ENCODE peak calls at places on chromosome X, in four cellular contexts. One of them, this sample, is unnamed.

GRCh38 chrX:57817302-57817701 is 93.0 kb downstream of the ZXDA start:
- DNase-seq in endothelial cell: no peak
- DNase-seq in stimulated activated CD8-positive, alpha-beta memory T cell treated with anti-CD3 and anti-CD28 coated beads, Interleukin-7, amount 100 ng/mL, for 24 hours: no peak
- DNase-seq in stimulated activated CD4-positive, alpha-beta T cell treated with anti-CD3 and anti-CD28 coated beads, Interleukin-2, amount 100 ng/mL, for 48 hours: no peak
- DNase-seq in this sample: no peak

GRCh38 chrX:47776301-47776700 is 60.4 kb upstream of the ZNF81 start:
- DNase-seq in endothelial cell: no peak
- DNase-seq in stimulated activated CD8-positive, alpha-beta memory T cell treated with anti-CD3 and anti-CD28 coated beads, Interleukin-7, amount 100 ng/mL, for 24 hours: no peak
- DNase-seq in stimulated activated CD4-positive, alpha-beta T cell treated with anti-CD3 and anti-CD28 coated beads, Interleukin-2, amount 100 ng/mL, for 48 hours: no peak
- DNase-seq in this sample: no peak

GRCh38 chrX:139058831-139059495 is 347.4 kb upstream of the FGF13 start:
- DNase-seq in endothelial cell: no peak
- DNase-seq in stimulated activated CD8-positive, alpha-beta memory T cell treated with anti-CD3 and anti-CD28 coated beads, Interleukin-7, amount 100 ng/mL, for 24 hours: no peak
- DNase-seq in stimulated activated CD4-positive, alpha-beta T cell treated with anti-CD3 and anti-CD28 coated beads, Interleukin-2, amount 100 ng/mL, for 48 hours: no peak
- DNase-seq in this sample: no peak

GRCh38 chrX:136067946-136068345 is 79.4 kb upstream of the FHL1 start:
- DNase-seq in endothelial cell: no peak
- DNase-seq in stimulated activated CD8-positive, alpha-beta memory T cell treated with anti-CD3 and anti-CD28 coated beads, Interleukin-7, amount 100 ng/mL, for 24 hours: no peak
- DNase-seq in stimulated activated CD4-positive, alpha-beta T cell treated with anti-CD3 and anti-CD28 coated beads, Interleukin-2, amount 100 ng/mL, for 48 hours: no peak
- DNase-seq in this sample: no peak

GRCh38 chrX:106894978-106895452 is 8.1 kb downstream of the RIPPLY1 start:
- DNase-seq in endothelial cell: no peak
- DNase-seq in stimulated activated CD8-positive, alpha-beta memory T cell treated with anti-CD3 and anti-CD28 coated beads, Interleukin-7, amount 100 ng/mL, for 24 hours: no peak
- DNase-seq in stimulated activated CD4-positive, alpha-beta T cell treated with anti-CD3 and anti-CD28 coated beads, Interleukin-2, amount 100 ng/mL, for 48 hours: no peak
- DNase-seq in this sample: no peak

GRCh38 chrX:45788941-45789348 is 588.3 kb upstream of the DIPK2B start:
- DNase-seq in endothelial cell: no peak
- DNase-seq in stimulated activated CD8-positive, alpha-beta memory T cell treated with anti-CD3 and anti-CD28 coated beads, Interleukin-7, amount 100 ng/mL, for 24 hours: no peak
- DNase-seq in stimulated activated CD4-positive, alpha-beta T cell treated with anti-CD3 and anti-CD28 coated beads, Interleukin-2, amount 100 ng/mL, for 48 hours: no peak
- DNase-seq in this sample: no peak

GRCh38 chrX:13752646-13753045 is 18.1 kb downstream of the OFD1 start:
- DNase-seq in endothelial cell: no peak
- DNase-seq in stimulated activated CD8-positive, alpha-beta memory T cell treated with anti-CD3 and anti-CD28 coated beads, Interleukin-7, amount 100 ng/mL, for 24 hours: no peak
- DNase-seq in stimulated activated CD4-positive, alpha-beta T cell treated with anti-CD3 and anti-CD28 coated beads, Interleukin-2, amount 100 ng/mL, for 48 hours: no peak
- DNase-seq in this sample: no peak

GRCh38 chrX:23779025-23779424 is 3.9 kb upstream of the SAT1 start:
- DNase-seq in endothelial cell: no peak
- DNase-seq in stimulated activated CD8-positive, alpha-beta memory T cell treated with anti-CD3 and anti-CD28 coated beads, Interleukin-7, amount 100 ng/mL, for 24 hours: no peak
- DNase-seq in stimulated activated CD4-positive, alpha-beta T cell treated with anti-CD3 and anti-CD28 coated beads, Interleukin-2, amount 100 ng/mL, for 48 hours: no peak
- DNase-seq in this sample: no peak

GRCh38 chrX:96563663-96564062 is 121.0 kb upstream of the DIAPH2 start:
- DNase-seq in endothelial cell: no peak
- DNase-seq in stimulated activated CD8-positive, alpha-beta memory T cell treated with anti-CD3 and anti-CD28 coated beads, Interleukin-7, amount 100 ng/mL, for 24 hours: no peak
- DNase-seq in stimulated activated CD4-positive, alpha-beta T cell treated with anti-CD3 and anti-CD28 coated beads, Interleukin-2, amount 100 ng/mL, for 48 hours: no peak
- DNase-seq in this sample: no peak

GRCh38 chrX:97743014-97743413 is 859.3 kb downstream of the RPA4 start:
- DNase-seq in endothelial cell: no peak
- DNase-seq in stimulated activated CD8-positive, alpha-beta memory T cell treated with anti-CD3 and anti-CD28 coated beads, Interleukin-7, amount 100 ng/mL, for 24 hours: no peak
- DNase-seq in stimulated activated CD4-positive, alpha-beta T cell treated with anti-CD3 and anti-CD28 coated beads, Interleukin-2, amount 100 ng/mL, for 48 hours: peak
- DNase-seq in this sample: peak

GRCh38 chrX:129980540-129981206 is 1.8 kb upstream of the BCORL1 start:
- DNase-seq in endothelial cell: no peak
- DNase-seq in stimulated activated CD8-positive, alpha-beta memory T cell treated with anti-CD3 and anti-CD28 coated beads, Interleukin-7, amount 100 ng/mL, for 24 hours: no peak
- DNase-seq in stimulated activated CD4-positive, alpha-beta T cell treated with anti-CD3 and anti-CD28 coated beads, Interleukin-2, amount 100 ng/mL, for 48 hours: no peak
- DNase-seq in this sample: peak

GRCh38 chrX:136115124-136115908 is 32.0 kb upstream of the FHL1 start:
- DNase-seq in endothelial cell: no peak
- DNase-seq in stimulated activated CD8-positive, alpha-beta memory T cell treated with anti-CD3 and anti-CD28 coated beads, Interleukin-7, amount 100 ng/mL, for 24 hours: no peak
- DNase-seq in stimulated activated CD4-positive, alpha-beta T cell treated with anti-CD3 and anti-CD28 coated beads, Interleukin-2, amount 100 ng/mL, for 48 hours: no peak
- DNase-seq in this sample: no peak

GRCh38 chrX:106608016-106608415 is 3.8 kb upstream of the RADX start:
- DNase-seq in endothelial cell: no peak
- DNase-seq in stimulated activated CD8-positive, alpha-beta memory T cell treated with anti-CD3 and anti-CD28 coated beads, Interleukin-7, amount 100 ng/mL, for 24 hours: no peak
- DNase-seq in stimulated activated CD4-positive, alpha-beta T cell treated with anti-CD3 and anti-CD28 coated beads, Interleukin-2, amount 100 ng/mL, for 48 hours: no peak
- DNase-seq in this sample: no peak

GRCh38 chrX:86047174-86047991 is at the start of gene CHM:
- DNase-seq in endothelial cell: peak
- DNase-seq in stimulated activated CD8-positive, alpha-beta memory T cell treated with anti-CD3 and anti-CD28 coated beads, Interleukin-7, amount 100 ng/mL, for 24 hours: peak
- DNase-seq in stimulated activated CD4-positive, alpha-beta T cell treated with anti-CD3 and anti-CD28 coated beads, Interleukin-2, amount 100 ng/mL, for 48 hours: peak
- DNase-seq in this sample: peak

GRCh38 chrX:110417128-110417527 is 58.5 kb downstream of the RTL9 start:
- DNase-seq in endothelial cell: no peak
- DNase-seq in stimulated activated CD8-positive, alpha-beta memory T cell treated with anti-CD3 and anti-CD28 coated beads, Interleukin-7, amount 100 ng/mL, for 24 hours: no peak
- DNase-seq in stimulated activated CD4-positive, alpha-beta T cell treated with anti-CD3 and anti-CD28 coated beads, Interleukin-2, amount 100 ng/mL, for 48 hours: no peak
- DNase-seq in this sample: no peak

GRCh38 chrX:69031971-69032391 is 133.3 kb downstream of the PJA1 start:
- DNase-seq in endothelial cell: no peak
- DNase-seq in stimulated activated CD8-positive, alpha-beta memory T cell treated with anti-CD3 and anti-CD28 coated beads, Interleukin-7, amount 100 ng/mL, for 24 hours: no peak
- DNase-seq in stimulated activated CD4-positive, alpha-beta T cell treated with anti-CD3 and anti-CD28 coated beads, Interleukin-2, amount 100 ng/mL, for 48 hours: no peak
- DNase-seq in this sample: no peak

GRCh38 chrX:63514575-63514967 is 163.4 kb upstream of the SPIN4 start:
- DNase-seq in endothelial cell: no peak
- DNase-seq in stimulated activated CD8-positive, alpha-beta memory T cell treated with anti-CD3 and anti-CD28 coated beads, Interleukin-7, amount 100 ng/mL, for 24 hours: no peak
- DNase-seq in stimulated activated CD4-positive, alpha-beta T cell treated with anti-CD3 and anti-CD28 coated beads, Interleukin-2, amount 100 ng/mL, for 48 hours: no peak
- DNase-seq in this sample: no peak

GRCh38 chrX:38796926-38797325 is 4.3 kb upstream of the MID1IP1 start:
- DNase-seq in endothelial cell: no peak
- DNase-seq in stimulated activated CD8-positive, alpha-beta memory T cell treated with anti-CD3 and anti-CD28 coated beads, Interleukin-7, amount 100 ng/mL, for 24 hours: no peak
- DNase-seq in stimulated activated CD4-positive, alpha-beta T cell treated with anti-CD3 and anti-CD28 coated beads, Interleukin-2, amount 100 ng/mL, for 48 hours: no peak
- DNase-seq in this sample: no peak

GRCh38 chrX:123121241-123121640 is 62.8 kb upstream of the GRIA3 start:
- DNase-seq in endothelial cell: no peak
- DNase-seq in stimulated activated CD8-positive, alpha-beta memory T cell treated with anti-CD3 and anti-CD28 coated beads, Interleukin-7, amount 100 ng/mL, for 24 hours: no peak
- DNase-seq in stimulated activated CD4-positive, alpha-beta T cell treated with anti-CD3 and anti-CD28 coated beads, Interleukin-2, amount 100 ng/mL, for 48 hours: no peak
- DNase-seq in this sample: no peak

GRCh38 chrX:80667967-80668366 is 141.7 kb downstream of the BRWD3 start:
- DNase-seq in endothelial cell: no peak
- DNase-seq in stimulated activated CD8-positive, alpha-beta memory T cell treated with anti-CD3 and anti-CD28 coated beads, Interleukin-7, amount 100 ng/mL, for 24 hours: no peak
- DNase-seq in stimulated activated CD4-positive, alpha-beta T cell treated with anti-CD3 and anti-CD28 coated beads, Interleukin-2, amount 100 ng/mL, for 48 hours: peak
- DNase-seq in this sample: no peak

GRCh38 chrX:48558270-48558669 is 16.0 kb upstream of the RBM3 start:
- DNase-seq in endothelial cell: no peak
- DNase-seq in stimulated activated CD8-positive, alpha-beta memory T cell treated with anti-CD3 and anti-CD28 coated beads, Interleukin-7, amount 100 ng/mL, for 24 hours: no peak
- DNase-seq in stimulated activated CD4-positive, alpha-beta T cell treated with anti-CD3 and anti-CD28 coated beads, Interleukin-2, amount 100 ng/mL, for 48 hours: no peak
- DNase-seq in this sample: no peak

GRCh38 chrX:133922390-133922772 is 63.0 kb downstream of the GPC3 start:
- DNase-seq in endothelial cell: no peak
- DNase-seq in stimulated activated CD8-positive, alpha-beta memory T cell treated with anti-CD3 and anti-CD28 coated beads, Interleukin-7, amount 100 ng/mL, for 24 hours: no peak
- DNase-seq in stimulated activated CD4-positive, alpha-beta T cell treated with anti-CD3 and anti-CD28 coated beads, Interleukin-2, amount 100 ng/mL, for 48 hours: no peak
- DNase-seq in this sample: no peak

GRCh38 chrX:26908218-26908617 is 554.9 kb downstream of the PPP4R3C start:
- DNase-seq in endothelial cell: no peak
- DNase-seq in stimulated activated CD8-positive, alpha-beta memory T cell treated with anti-CD3 and anti-CD28 coated beads, Interleukin-7, amount 100 ng/mL, for 24 hours: no peak
- DNase-seq in stimulated activated CD4-positive, alpha-beta T cell treated with anti-CD3 and anti-CD28 coated beads, Interleukin-2, amount 100 ng/mL, for 48 hours: no peak
- DNase-seq in this sample: no peak

GRCh38 chrX:111129949-111130348 is 34.0 kb downstream of the PAK3 start:
- DNase-seq in endothelial cell: no peak
- DNase-seq in stimulated activated CD8-positive, alpha-beta memory T cell treated with anti-CD3 and anti-CD28 coated beads, Interleukin-7, amount 100 ng/mL, for 24 hours: no peak
- DNase-seq in stimulated activated CD4-positive, alpha-beta T cell treated with anti-CD3 and anti-CD28 coated beads, Interleukin-2, amount 100 ng/mL, for 48 hours: no peak
- DNase-seq in this sample: no peak

GRCh38 chrX:46185923-46186810 is 359.1 kb downstream of the ZNF674 start:
- DNase-seq in endothelial cell: no peak
- DNase-seq in stimulated activated CD8-positive, alpha-beta memory T cell treated with anti-CD3 and anti-CD28 coated beads, Interleukin-7, amount 100 ng/mL, for 24 hours: no peak
- DNase-seq in stimulated activated CD4-positive, alpha-beta T cell treated with anti-CD3 and anti-CD28 coated beads, Interleukin-2, amount 100 ng/mL, for 48 hours: no peak
- DNase-seq in this sample: no peak

GRCh38 chrX:69313622-69314290 is 148.5 kb upstream of the PJA1 start:
- DNase-seq in endothelial cell: no peak
- DNase-seq in stimulated activated CD8-positive, alpha-beta memory T cell treated with anti-CD3 and anti-CD28 coated beads, Interleukin-7, amount 100 ng/mL, for 24 hours: no peak
- DNase-seq in stimulated activated CD4-positive, alpha-beta T cell treated with anti-CD3 and anti-CD28 coated beads, Interleukin-2, amount 100 ng/mL, for 48 hours: no peak
- DNase-seq in this sample: no peak

GRCh38 chrX:150489359-150490015 is 78.9 kb upstream of the MTM1 start:
- DNase-seq in endothelial cell: no peak
- DNase-seq in stimulated activated CD8-positive, alpha-beta memory T cell treated with anti-CD3 and anti-CD28 coated beads, Interleukin-7, amount 100 ng/mL, for 24 hours: no peak
- DNase-seq in stimulated activated CD4-positive, alpha-beta T cell treated with anti-CD3 and anti-CD28 coated beads, Interleukin-2, amount 100 ng/mL, for 48 hours: no peak
- DNase-seq in this sample: no peak

GRCh38 chrX:12614266-12614665 is 176.9 kb upstream of the PRPS2 start:
- DNase-seq in endothelial cell: no peak
- DNase-seq in stimulated activated CD8-positive, alpha-beta memory T cell treated with anti-CD3 and anti-CD28 coated beads, Interleukin-7, amount 100 ng/mL, for 24 hours: no peak
- DNase-seq in stimulated activated CD4-positive, alpha-beta T cell treated with anti-CD3 and anti-CD28 coated beads, Interleukin-2, amount 100 ng/mL, for 48 hours: no peak
- DNase-seq in this sample: no peak

GRCh38 chrX:136318895-136319597 is 18.3 kb downstream of the ADGRG4 start:
- DNase-seq in endothelial cell: no peak
- DNase-seq in stimulated activated CD8-positive, alpha-beta memory T cell treated with anti-CD3 and anti-CD28 coated beads, Interleukin-7, amount 100 ng/mL, for 24 hours: no peak
- DNase-seq in stimulated activated CD4-positive, alpha-beta T cell treated with anti-CD3 and anti-CD28 coated beads, Interleukin-2, amount 100 ng/mL, for 48 hours: no peak
- DNase-seq in this sample: no peak

GRCh38 chrX:136961594-136962135 is 72.1 kb downstream of the GPR101 start:
- DNase-seq in endothelial cell: no peak
- DNase-seq in stimulated activated CD8-positive, alpha-beta memory T cell treated with anti-CD3 and anti-CD28 coated beads, Interleukin-7, amount 100 ng/mL, for 24 hours: no peak
- DNase-seq in stimulated activated CD4-positive, alpha-beta T cell treated with anti-CD3 and anti-CD28 coated beads, Interleukin-2, amount 100 ng/mL, for 48 hours: no peak
- DNase-seq in this sample: no peak

GRCh38 chrX:130253916-130254315 is 14.8 kb downstream of the ZNF280C start:
- DNase-seq in endothelial cell: no peak
- DNase-seq in stimulated activated CD8-positive, alpha-beta memory T cell treated with anti-CD3 and anti-CD28 coated beads, Interleukin-7, amount 100 ng/mL, for 24 hours: no peak
- DNase-seq in stimulated activated CD4-positive, alpha-beta T cell treated with anti-CD3 and anti-CD28 coated beads, Interleukin-2, amount 100 ng/mL, for 48 hours: no peak
- DNase-seq in this sample: no peak

GRCh38 chrX:108036298-108036973 is 8.4 kb upstream of the VSIG1 start:
- DNase-seq in endothelial cell: no peak
- DNase-seq in stimulated activated CD8-positive, alpha-beta memory T cell treated with anti-CD3 and anti-CD28 coated beads, Interleukin-7, amount 100 ng/mL, for 24 hours: no peak
- DNase-seq in stimulated activated CD4-positive, alpha-beta T cell treated with anti-CD3 and anti-CD28 coated beads, Interleukin-2, amount 100 ng/mL, for 48 hours: no peak
- DNase-seq in this sample: no peak

GRCh38 chrX:49995021-49995731 is 72.8 kb downstream of the CLCN5 start:
- DNase-seq in endothelial cell: no peak
- DNase-seq in stimulated activated CD8-positive, alpha-beta memory T cell treated with anti-CD3 and anti-CD28 coated beads, Interleukin-7, amount 100 ng/mL, for 24 hours: no peak
- DNase-seq in stimulated activated CD4-positive, alpha-beta T cell treated with anti-CD3 and anti-CD28 coated beads, Interleukin-2, amount 100 ng/mL, for 48 hours: no peak
- DNase-seq in this sample: no peak